ENCODE peak calls at places on chromosomes 11 and 22, in nine cellular contexts. G is anterior cingulate cortex; P is fibroblast of pulmonary artery; M is activated CD8-positive, alpha-beta memory T cell treated with anti-CD3 and anti-CD28 coated beads, Interleukin-2, amount 50 U/mL, for 48 hours; K is NAMALWA; I is Right ventricle myocardium inferior; N is MCF 10A; O is coronary artery; H is activated CD4-positive, alpha-beta T cell treated with anti-CD3 and anti-CD28 coated beads, Interleukin-2, amount 10 ng/mL, durations not matched to agents 7 days and 5 days. J is an unnamed sample.

GRCh38 chr11:42620796-42621195 is 691.0 kb upstream of the API5 start:
- DNase-seq in P (no peak), H (no peak), O (no peak), G (no peak), I (no peak), M (no peak), K (no peak), N (no peak), J (no peak)

GRCh38 chr11:46718155-46719019 is 626 bp upstream of the F2 start:
- DNase-seq in P (peak), G (no peak), I (no peak), N (no peak), K (no peak), H (no peak), M (no peak), O (no peak), J (peak)

GRCh38 chr11:115873813-115874212 is 369.6 kb upstream of the CADM1 start:
- DNase-seq in H (no peak), G (no peak), N (no peak), K (peak), M (no peak), O (no peak), I (no peak), P (no peak), J (no peak)

GRCh38 chr11:15123849-15124248 is 9.1 kb downstream of the INSC start:
- DNase-seq in H (no peak), K (no peak), G (no peak), P (peak), I (no peak), N (peak), M (no peak), O (no peak), J (no peak)

GRCh38 chr11:1390603-1391164 is 950 bp downstream of the BRSK2 start:
- DNase-seq in K (no peak), N (no peak), O (no peak), M (no peak), H (no peak), P (no peak), I (peak), G (peak), J (no peak)

GRCh38 chr11:47391077-47391583 is 12.8 kb upstream of the SPI1 start:
- DNase-seq in G (no peak), N (no peak), O (no peak), I (peak), M (peak), H (no peak), P (no peak), K (no peak), J (no peak)

GRCh38 chr11:72764503-72764902 is 12.3 kb upstream of the ARAP1 start:
- DNase-seq in P (no peak), H (no peak), M (no peak), K (no peak), N (no peak), I (no peak), G (no peak), O (no peak), J (peak)

GRCh38 chr11:12802418-12803085 is 128.3 kb downstream of the TEAD1 start:
- DNase-seq in G (no peak), H (no peak), M (no peak), N (peak), P (peak), I (no peak), K (no peak), O (no peak), J (peak)

GRCh38 chr22:44100411-44100810 is 76.3 kb downstream of the PARVB start:
- DNase-seq in O (no peak), M (no peak), I (peak), H (no peak), K (no peak), P (no peak), N (no peak), G (no peak), J (no peak)

GRCh38 chr11:134654161-134654915 is 242.3 kb upstream of the B3GAT1 start:
- DNase-seq in G (no peak), P (no peak), N (no peak), H (peak), I (no peak), O (no peak), M (peak), K (no peak), J (no peak)

GRCh38 chr11:67211656-67212436 is 54.4 kb upstream of the GRK2 start:
- DNase-seq in I (no peak), P (no peak), M (no peak), O (no peak), G (no peak), H (no peak), N (no peak), K (no peak), J (no peak)

GRCh38 chr11:1341928-1342524 is 32.6 kb upstream of the TOLLIP start:
- DNase-seq in O (no peak), H (no peak), I (no peak), N (no peak), P (peak), M (peak), K (no peak), G (no peak), J (no peak)